ENCODE peak calls at places on chromosome 9, in five cellular contexts. Q, N, Z, D and B are unnamed samples.

GRCh38 chr9:12643686-12644085 is 49.5 kb upstream of the TYRP1 start:
- DNase-seq in Q (no peak), N (no peak), Z (no peak), D (no peak), B (no peak)

GRCh38 chr9:113525208-113525607 is 61.7 kb downstream of the RGS3 start:
- DNase-seq in Q (no peak), N (no peak), Z (no peak), D (no peak), B (no peak)

GRCh38 chr9:16247188-16247875 is 623.1 kb downstream of the BNC2 start:
- DNase-seq in Q (no peak), N (no peak), Z (no peak), D (no peak), B (no peak)

GRCh38 chr9:112378441-112379176 is 1.3 kb upstream of the HSDL2 start:
- DNase-seq in Q (peak), N (peak), Z (peak), D (no peak), B (no peak)

GRCh38 chr9:138071292-138071691 is 193.7 kb downstream of the CACNA1B start:
- DNase-seq in Q (no peak), N (no peak), Z (no peak), D (no peak), B (no peak)

GRCh38 chr9:86405086-86405491 is 50.9 kb upstream of the TUT7 start:
- DNase-seq in Q (no peak), N (no peak), Z (peak), D (no peak), B (no peak)

GRCh38 chr9:69785757-69786156 is 25.9 kb upstream of the PTAR1 start:
- DNase-seq in Q (no peak), N (no peak), Z (no peak), D (no peak), B (no peak)

GRCh38 chr9:71663216-71663615 is 105.1 kb downstream of the CEMIP2 start:
- DNase-seq in Q (no peak), N (no peak), Z (no peak), D (no peak), B (no peak)

GRCh38 chr9:119963798-119964372 is 594.6 kb upstream of the BRINP1 start:
- DNase-seq in Q (no peak), N (no peak), Z (peak), D (no peak), B (no peak)

GRCh38 chr9:129473523-129474244 is 147.2 kb downstream of the C9orf50 start:
- DNase-seq in Q (no peak), N (no peak), Z (no peak), D (no peak), B (no peak)

GRCh38 chr9:28563612-28564011 is 990.3 kb upstream of the C9orf72 start:
- DNase-seq in Q (no peak), N (no peak), Z (no peak), D (no peak), B (no peak)

GRCh38 chr9:19918630-19919029 is 129.8 kb upstream of the SLC24A2 start:
- DNase-seq in Q (no peak), N (peak), Z (no peak), D (no peak), B (no peak)

GRCh38 chr9:113621309-113621791 is 157.8 kb downstream of the RGS3 start:
- DNase-seq in Q (no peak), N (no peak), Z (peak), D (no peak), B (no peak)

GRCh38 chr9:89419978-89420394 is 77.9 kb downstream of the SEMA4D start:
- DNase-seq in Q (no peak), N (no peak), Z (no peak), D (no peak), B (no peak)

GRCh38 chr9:102069969-102070368 is 331.5 kb upstream of the GRIN3A start:
- DNase-seq in Q (no peak), N (no peak), Z (no peak), D (no peak), B (no peak)

GRCh38 chr9:110016340-110016739 is 191.6 kb downstream of the C9orf152 start:
- DNase-seq in Q (no peak), N (no peak), Z (no peak), D (no peak), B (no peak)

GRCh38 chr9:29556746-29557145 is 1983.5 kb upstream of the C9orf72 start:
- DNase-seq in Q (no peak), N (no peak), Z (no peak), D (no peak), B (no peak)

GRCh38 chr9:114193090-114193489 is 37.8 kb downstream of the COL27A1 start:
- DNase-seq in Q (no peak), N (no peak), Z (no peak), D (no peak), B (no peak)

GRCh38 chr9:21576331-21577189 is 94.4 kb upstream of the IFNE start:
- DNase-seq in Q (no peak), N (no peak), Z (no peak), D (no peak), B (no peak)

GRCh38 chr9:129889936-129890717 is 54.9 kb downstream of the USP20 start:
- DNase-seq in Q (peak), N (peak), Z (no peak), D (peak), B (peak)